ENCODE peak calls at places on chromosomes 6 and 20, in ten cellular contexts. X, C, F, U, D, I, R, A, Y and Z are unnamed samples. For H3K79me2, the result is how much of the 10 kb centered on the place peaks cover.

GRCh38 chr6:149864578-149865535 is 698 bp upstream of the LRP11 start:
- DNase-seq in X (no peak), C (no peak), F (peak), U (peak), D (peak), I (peak), R (peak), A (peak), Y (peak), Z (peak)

GRCh38 chr20:47379433-47380150 is 23.1 kb upstream of the ZMYND8 start:
- DNase-seq in X (no peak), C (no peak), F (no peak), U (no peak), D (no peak), I (no peak), R (peak), A (no peak), Y (no peak), Z (peak)

GRCh38 chr6:162371133-162371532 is 356.4 kb downstream of the PRKN start:
- DNase-seq in X (no peak), C (no peak), F (no peak), U (no peak), D (no peak), I (no peak), R (no peak), A (no peak), Y (peak), Z (no peak)

GRCh38 chr20:41355598-41356203 is 10.9 kb downstream of the EMILIN3 start:
- DNase-seq in X (no peak), C (no peak), F (no peak), U (no peak), D (no peak), I (no peak), R (no peak), A (no peak), Y (no peak), Z (peak)

GRCh38 chr6:157764346-157765068 is 58.5 kb upstream of the SNX9 start:
- DNase-seq in X (no peak), C (peak), F (peak), U (peak), D (peak), I (no peak), R (peak), A (peak), Y (no peak), Z (peak)

GRCh38 chr6:157982297-157982579 is 575 bp downstream of the SYNJ2 start:
- DNase-seq in X (peak), C (no peak), F (no peak), U (peak), D (peak), I (no peak), R (peak), A (peak), Y (peak), Z (peak)

GRCh38 chr20:30910937-30911725 is 346.3 kb upstream of the DEFB115 start:
- DNase-seq in X (no peak), C (no peak), F (no peak), U (no peak), D (no peak), I (no peak), R (no peak), A (no peak), Y (no peak), Z (no peak)

GRCh38 chr20:373171-373890 is 7.2 kb upstream of the TRIB3 start:
- DNase-seq in X (peak), C (peak), F (peak), U (no peak), D (no peak), I (peak), R (peak), A (peak), Y (peak), Z (peak)

GRCh38 chr20:6100261-6100660 is 22.6 kb downstream of the FERMT1 start:
- DNase-seq in X (no peak), C (no peak), F (no peak), U (no peak), D (no peak), I (no peak), R (no peak), A (no peak), Y (no peak), Z (no peak)

GRCh38 chr6:8546496-8546895 is 111.2 kb upstream of the SLC35B3 start:
- DNase-seq in X (no peak), C (no peak), F (no peak), U (no peak), D (no peak), I (no peak), R (no peak), A (no peak), Y (no peak), Z (no peak)

GRCh38 chr6:165034271-165034741 is 275.1 kb downstream of the C6orf118 start:
- DNase-seq in X (no peak), C (no peak), F (no peak), U (no peak), D (no peak), I (no peak), R (no peak), A (no peak), Y (no peak), Z (peak)

GRCh38 chr6:70166088-70166958 is 136.6 kb downstream of the COL9A1 start:
- DNase-seq in X (peak), C (peak), F (peak), U (peak), D (peak), I (no peak), R (peak), A (peak), Y (peak), Z (no peak)

GRCh38 chr6:33116417-33116816 is 40.6 kb downstream of the HLA-DPB1 start:
- DNase-seq in X (peak), C (no peak), F (no peak), U (no peak), D (peak), I (no peak), R (no peak), A (no peak), Y (peak), Z (no peak)

GRCh38 chr6:25506020-25506419 is 146.0 kb upstream of the SCGN start:
- DNase-seq in X (no peak), C (no peak), F (no peak), U (no peak), D (no peak), I (no peak), R (no peak), A (no peak), Y (no peak), Z (peak)

GRCh38 chr6:83708546-83708969 is 343 bp downstream of the SNAP91 start:
- DNase-seq in X (peak), C (no peak), F (no peak), U (no peak), D (peak), I (peak), R (peak), A (peak), Y (peak), Z (peak)

GRCh38 chr6:45472383-45472782 is 94.6 kb upstream of the SUPT3H start:
- DNase-seq in X (no peak), C (no peak), F (no peak), U (no peak), D (no peak), I (no peak), R (peak), A (no peak), Y (no peak), Z (peak)

GRCh38 chr20:19975436-19975799 is 41.7 kb upstream of the NAA20 start:
- DNase-seq in X (no peak), C (no peak), F (peak), U (no peak), D (no peak), I (no peak), R (peak), A (no peak), Y (no peak), Z (no peak)

GRCh38 chr6:24981385-24981758 is 45.6 kb upstream of the RIPOR2 start:
- DNase-seq in X (peak), C (no peak), F (peak), U (no peak), D (peak), I (no peak), R (no peak), A (peak), Y (peak), Z (no peak)

GRCh38 chr6:93787841-93788240 is 368.5 kb upstream of the EPHA7 start:
- DNase-seq in X (no peak), C (no peak), F (peak), U (no peak), D (peak), I (no peak), R (peak), A (no peak), Y (no peak), Z (no peak)

GRCh38 chr20:47493175-47493953 is 8.3 kb upstream of the NCOA3 start:
- DNase-seq in X (no peak), C (peak), F (peak), U (peak), D (no peak), I (peak), R (peak), A (peak), Y (no peak), Z (peak)

GRCh38 chr6:152089992-152090391 is 282.5 kb downstream of the ESR1 start:
- DNase-seq in X (no peak), C (no peak), F (peak), U (no peak), D (no peak), I (no peak), R (peak), A (no peak), Y (no peak), Z (no peak)
- H3K27ac ChIP-seq in X (no peak), C (no peak), F (peak), U (no peak), D (no peak), I (no peak), R (no peak), A (no peak), Y (no peak), Z (peak)

GRCh38 chr6:108589244-108589730 is 28.6 kb downstream of the FOXO3 start:
- DNase-seq in X (peak), C (peak), F (peak), U (peak), D (peak), I (peak), R (peak), A (peak), Y (peak), Z (peak)

GRCh38 chr6:108591040-108591816 is 30.5 kb downstream of the FOXO3 start:
- DNase-seq in X (no peak), C (no peak), F (no peak), U (no peak), D (no peak), I (no peak), R (peak), A (no peak), Y (no peak), Z (no peak)

GRCh38 chr6:108587258-108588059 is 26.7 kb downstream of the FOXO3 start:
- DNase-seq in X (no peak), C (no peak), F (peak), U (peak), D (peak), I (no peak), R (peak), A (peak), Y (no peak), Z (peak)

GRCh38 chr6:108585921-108586320 is 25.2 kb downstream of the FOXO3 start:
- DNase-seq in X (no peak), C (no peak), F (no peak), U (no peak), D (no peak), I (no peak), R (no peak), A (no peak), Y (no peak), Z (no peak)

GRCh38 chr6:108588586-108588985 is 27.9 kb downstream of the FOXO3 start:
- DNase-seq in X (no peak), C (no peak), F (peak), U (peak), D (peak), I (no peak), R (peak), A (peak), Y (peak), Z (peak)
- H3K79me2 ChIP-seq in X (under half), C (half or more), F (half or more), U (half or more), D (under half), I (half or more), R (half or more), A (under half), Y (half or more), Z (half or more)

GRCh38 chr6:12636336-12636735 is 80.2 kb upstream of the PHACTR1 start:
- DNase-seq in X (no peak), C (no peak), F (peak), U (no peak), D (no peak), I (no peak), R (no peak), A (no peak), Y (no peak), Z (no peak)
- TF ChIP-seq CTCF in X (peak), C (peak), F (peak), U (peak), D (peak), I (peak), R (no peak), A (peak), Y (no peak), Z (no peak)

GRCh38 chr6:37259191-37259590 is 1.2 kb upstream of the TMEM217 start:
- DNase-seq in X (no peak), C (no peak), F (no peak), U (no peak), D (no peak), I (no peak), R (no peak), A (peak), Y (no peak), Z (no peak)

GRCh38 chr6:37258405-37258704 is 411 bp upstream of the TMEM217 start:
- DNase-seq in X (no peak), C (no peak), F (peak), U (no peak), D (no peak), I (no peak), R (no peak), A (no peak), Y (no peak), Z (no peak)

GRCh38 chr6:37258716-37259115 is 772 bp upstream of the TMEM217 start:
- DNase-seq in X (no peak), C (no peak), F (no peak), U (no peak), D (no peak), I (no peak), R (no peak), A (peak), Y (no peak), Z (no peak)

GRCh38 chr6:37261198-37261597 is 3.3 kb upstream of the TMEM217 start:
- DNase-seq in X (no peak), C (no peak), F (no peak), U (no peak), D (no peak), I (no peak), R (no peak), A (no peak), Y (no peak), Z (no peak)

GRCh38 chr6:37260063-37260843 is 2.3 kb upstream of the TMEM217 start:
- DNase-seq in X (no peak), C (no peak), F (no peak), U (peak), D (no peak), I (no peak), R (no peak), A (no peak), Y (no peak), Z (no peak)
- H3K27ac ChIP-seq in X (no peak), C (no peak), F (no peak), U (peak), D (no peak), I (no peak), R (no peak), A (peak), Y (peak), Z (no peak)

GRCh38 chr6:34315256-34315655 is 66.5 kb upstream of the SMIM29 start:
- DNase-seq in X (no peak), C (no peak), F (no peak), U (peak), D (no peak), I (no peak), R (no peak), A (no peak), Y (no peak), Z (no peak)
- H3K79me2 ChIP-seq in X (under half), C (half or more), F (under half), U (under half), D (under half), I (under half), R (under half), A (under half), Y (half or more), Z (half or more)

DNA sequence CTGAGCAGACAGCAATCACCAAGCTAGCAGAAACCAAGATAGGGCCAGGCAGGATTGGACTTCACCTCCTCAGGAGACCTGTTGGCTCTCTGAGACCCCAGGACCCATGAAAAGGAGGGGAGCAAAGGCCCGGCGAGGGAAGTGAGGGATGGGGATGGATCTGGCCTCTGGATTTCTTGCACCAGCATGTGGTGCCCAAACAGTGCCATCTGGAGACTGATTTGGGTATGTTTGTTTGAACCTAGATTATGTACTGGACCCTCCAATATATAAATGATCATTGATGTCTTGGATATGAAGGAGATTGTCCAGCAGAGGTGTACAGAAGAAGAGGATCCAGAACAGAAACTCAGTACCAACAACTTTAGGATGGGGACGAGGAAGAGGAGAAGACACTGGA is 83.4 kb upstream of the LY86 start:
- DNase-seq in X (no peak), C (no peak), F (no peak), U (no peak), D (no peak), I (no peak), R (no peak), A (no peak), Y (no peak), Z (no peak)
- TF ChIP-seq CTCF in X (peak), C (peak), F (peak), U (no peak), D (peak), I (no peak), R (no peak), A (no peak), Y (peak), Z (no peak)

GRCh38 chr6:1291381-1291780 is 20.5 kb upstream of the FOXQ1 start:
- DNase-seq in X (no peak), C (no peak), F (no peak), U (no peak), D (no peak), I (no peak), R (no peak), A (no peak), Y (no peak), Z (no peak)
- H3K27ac ChIP-seq in X (no peak), C (no peak), F (no peak), U (no peak), D (no peak), I (no peak), R (no peak), A (no peak), Y (no peak), Z (no peak)

DNA sequence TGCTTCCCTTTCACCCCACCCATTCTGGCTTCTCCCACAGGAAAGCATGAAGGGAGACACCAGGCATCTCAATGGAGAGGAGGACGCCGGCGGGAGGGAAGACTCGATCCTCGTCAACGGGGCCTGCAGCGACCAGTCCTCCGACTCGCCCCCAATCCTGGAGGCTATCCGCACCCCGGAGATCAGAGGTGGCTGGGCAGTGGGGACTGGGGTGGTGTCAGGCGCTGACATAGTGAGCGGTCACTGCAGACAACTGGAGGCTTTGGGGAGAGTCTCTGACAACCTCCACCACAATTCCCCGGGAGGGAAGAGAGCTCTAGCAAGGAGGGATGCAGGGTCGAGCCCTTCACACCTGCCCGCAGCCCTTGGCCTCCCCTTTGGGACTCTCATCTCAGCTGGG is 18.1 kb downstream of the DNMT3B start:
- DNase-seq in X (no peak), C (no peak), F (no peak), U (no peak), D (peak), I (no peak), R (no peak), A (no peak), Y (no peak), Z (no peak)
- H3K79me2 ChIP-seq in X (under half), C (under half), F (under half), U (under half), D (half or more), I (under half), R (under half), A (under half), Y (half or more), Z (under half)

DNA sequence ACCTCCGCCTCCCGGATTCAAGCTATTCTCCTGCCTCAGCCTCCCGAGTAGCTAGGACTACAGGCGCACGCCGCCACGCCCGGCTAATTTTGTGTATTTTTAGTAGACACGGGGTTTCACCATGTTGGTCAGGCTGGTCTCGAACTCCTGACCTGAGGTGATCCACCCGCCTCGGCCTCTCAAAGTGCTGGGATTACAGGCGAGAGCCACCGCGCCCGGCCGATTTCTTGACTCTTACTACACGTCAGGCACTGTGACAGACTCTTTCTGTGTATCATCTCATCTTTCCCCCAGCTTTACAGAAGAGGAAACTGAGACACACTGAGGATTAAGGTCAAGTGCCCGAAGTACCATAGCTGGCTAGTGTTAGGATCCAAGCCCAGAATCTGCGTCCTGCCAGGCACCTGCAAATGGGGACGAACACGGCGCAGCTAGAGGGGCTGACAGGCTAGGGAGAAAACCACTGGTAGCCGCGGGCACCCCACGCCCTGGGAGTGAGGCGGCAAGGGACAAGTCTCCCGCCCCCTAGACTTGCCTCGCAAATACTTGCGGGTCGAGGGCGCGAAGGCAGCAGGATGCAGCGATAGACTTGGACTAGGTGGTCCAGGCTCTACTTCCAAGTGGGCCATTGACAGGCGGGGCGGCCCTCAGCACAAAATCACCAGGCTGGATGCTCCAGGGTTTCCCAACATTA is 1.1 kb upstream of the TAF8 start:
- DNase-seq in X (no peak), C (no peak), F (no peak), U (no peak), D (no peak), I (no peak), R (no peak), A (no peak), Y (peak), Z (no peak)
- TF ChIP-seq CTCF in X (no peak), C (no peak), F (no peak), U (no peak), D (no peak), I (no peak), R (no peak), A (no peak), Y (no peak), Z (no peak)

DNA sequence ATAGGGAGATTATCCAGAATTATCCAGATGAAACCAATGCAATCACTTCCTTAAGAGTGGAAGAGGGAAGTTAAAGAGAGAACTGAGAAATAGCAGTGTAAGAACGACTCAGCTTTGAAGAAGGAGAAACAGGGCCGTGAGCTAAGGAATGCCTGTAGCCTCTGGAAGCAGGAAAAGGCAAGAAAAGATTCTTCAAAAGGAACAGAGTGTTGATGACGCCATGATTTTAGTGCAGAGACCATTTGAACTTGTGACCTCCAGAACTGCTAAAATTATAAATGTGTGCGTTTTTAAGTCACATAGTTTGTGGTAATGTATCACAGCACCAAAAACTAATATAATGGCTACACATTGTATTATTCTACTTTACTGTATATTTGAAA is 32.7 kb downstream of the ILRUN start:
- DNase-seq in X (no peak), C (no peak), F (no peak), U (no peak), D (no peak), I (no peak), R (peak), A (no peak), Y (no peak), Z (no peak)
- H3K27ac ChIP-seq in X (no peak), C (peak), F (peak), U (no peak), D (no peak), I (peak), R (peak), A (peak), Y (no peak), Z (peak)